ENCODE peak calls at places on chromosome 20, in five cellular contexts. X, H, F, S and W are unnamed samples.

GRCh38 chr20:4108495-4109306 is 93.3 kb upstream of the RNF24 start:
- DNase-seq in X (peak), H (peak), F (peak), S (peak), W (peak)

GRCh38 chr20:61520761-61521460 is 268.9 kb downstream of the CDH4 start:
- DNase-seq in X (no peak), H (no peak), F (no peak), S (peak), W (no peak)

GRCh38 chr20:29326376-29327070 is 1930.9 kb upstream of the DEFB115 start:
- DNase-seq in X (no peak), H (no peak), F (no peak), S (no peak), W (no peak)

GRCh38 chr20:26208296-26209091 is 511.8 kb upstream of the ZNF337 start:
- DNase-seq in X (peak), H (no peak), F (peak), S (no peak), W (peak)

GRCh38 chr20:23096073-23096472 is 9.9 kb upstream of the CD93 start:
- DNase-seq in X (no peak), H (no peak), F (no peak), S (no peak), W (no peak)

GRCh38 chr20:4607287-4607713 is 114.4 kb upstream of the PRND start:
- DNase-seq in X (peak), H (peak), F (peak), S (no peak), W (peak)

GRCh38 chr20:22339091-22339881 is 245.1 kb downstream of the FOXA2 start:
- DNase-seq in X (peak), H (peak), F (peak), S (peak), W (no peak)

GRCh38 chr20:46268662-46269061 is 39.6 kb downstream of the CDH22 start:
- DNase-seq in X (no peak), H (no peak), F (no peak), S (no peak), W (no peak)

GRCh38 chr20:4937422-4938319 is 63.6 kb downstream of the SLC23A2 start:
- DNase-seq in X (no peak), H (no peak), F (no peak), S (no peak), W (no peak)

GRCh38 chr20:56630506-56631317 is 1.6 kb downstream of the TFAP2C start:
- DNase-seq in X (no peak), H (no peak), F (peak), S (no peak), W (no peak)

GRCh38 chr20:45934046-45934586 is 367 bp upstream of the PCIF1 start:
- DNase-seq in X (peak), H (no peak), F (peak), S (no peak), W (no peak)

GRCh38 chr20:7849675-7850074 is 90.6 kb downstream of the HAO1 start:
- DNase-seq in X (no peak), H (no peak), F (no peak), S (no peak), W (no peak)

GRCh38 chr20:63121749-63122405 is 94.1 kb downstream of the YTHDF1 start:
- DNase-seq in X (no peak), H (no peak), F (no peak), S (no peak), W (no peak)

GRCh38 chr20:53839423-53840176 is 230.8 kb downstream of the BCAS1 start:
- DNase-seq in X (peak), H (no peak), F (no peak), S (no peak), W (peak)

GRCh38 chr20:57481281-57481711 is 43.6 kb downstream of the CTCFL start:
- DNase-seq in X (no peak), H (no peak), F (no peak), S (no peak), W (no peak)

GRCh38 chr20:23245553-23246128 is 105.0 kb upstream of the NXT1 start:
- DNase-seq in X (peak), H (no peak), F (peak), S (no peak), W (no peak)

GRCh38 chr20:51529758-51530157 is 12.8 kb downstream of the NFATC2 start:
- DNase-seq in X (peak), H (no peak), F (no peak), S (no peak), W (peak)

GRCh38 chr20:25046181-25046641 is 11.7 kb downstream of the ACSS1 start:
- DNase-seq in X (no peak), H (no peak), F (no peak), S (no peak), W (no peak)